ENCODE peak calls at places on chromosomes 11 and 22, in nine cellular contexts. V is IMR-90; W is activated CD8-positive, alpha-beta memory T cell treated with anti-CD3 and anti-CD28 coated beads, Interleukin-2, amount 10 ng/mL, durations not matched to agents 7 days and 5 days; K is left cardiac atrium; F is fibroblast of the aortic adventitia; A is caudate nucleus; S is NCI-H1092; N is ureter; M is glutamatergic neuron. G is an unnamed sample.
A peak's percentile ranks its signal among the peaks of the same experiment; 100 is the strongest.

GRCh38 chr22:25482091-25482760 is 82.2 kb upstream of the GRK3 start:
- DNase-seq in V (no peak), W (no peak), K (no peak), F (no peak), A (no peak), S (no peak), N (no peak), M (peak; percentile 44), G (peak; percentile 23)

GRCh38 chr11:71548716-71549151 is 514 bp downstream of the KRTAP5-9 start:
- DNase-seq in V (no peak), W (no peak), K (no peak), F (no peak), A (no peak), S (no peak), N (no peak), M (no peak), G (no peak)

GRCh38 chr22:37983860-37984791 is at the start of gene SOX10:
- DNase-seq in V (no peak), W (no peak), K (no peak), F (no peak), A (peak; percentile 76), S (no peak), N (no peak), M (peak; percentile 37), G (peak; percentile 89)

GRCh38 chr11:118339281-118340045 is 3.0 kb downstream of the CD3D start:
- DNase-seq in V (no peak), W (peak; percentile 59), K (no peak), F (no peak), A (no peak), S (no peak), N (no peak), M (no peak), G (no peak)

GRCh38 chr11:16818284-16818683 is 79.8 kb downstream of the C11orf58 start:
- DNase-seq in V (no peak), W (no peak), K (no peak), F (no peak), A (no peak), S (no peak), N (no peak), M (no peak), G (no peak)

GRCh38 chr11:2890466-2891241 is 5.1 kb upstream of the CDKN1C start:
- DNase-seq in V (peak; percentile 64), W (no peak), K (peak; percentile 77), F (no peak), A (no peak), S (peak; percentile 55), N (peak; percentile 76), M (no peak), G (no peak)

GRCh38 chr11:9313648-9314290 is 624 bp downstream of the TMEM41B start:
- DNase-seq in V (peak; percentile 8), W (peak; percentile 55), K (no peak), F (peak; percentile 11), A (peak; percentile 45), S (no peak), N (no peak), M (no peak), G (no peak)

GRCh38 chr22:28282346-28282745 is 363.3 kb upstream of the PITPNB start:
- DNase-seq in V (peak; percentile 67), W (no peak), K (no peak), F (peak; percentile 60), A (no peak), S (no peak), N (no peak), M (no peak), G (no peak)

GRCh38 chr22:50039669-50040458 is 18.2 kb downstream of the TTLL8 start:
- DNase-seq in V (no peak), W (no peak), K (no peak), F (no peak), A (no peak), S (no peak), N (no peak), M (no peak), G (no peak)

GRCh38 chr11:36341915-36342314 is 45.8 kb downstream of the PRR5L start:
- DNase-seq in V (no peak), W (no peak), K (no peak), F (no peak), A (no peak), S (no peak), N (no peak), M (no peak), G (no peak)

GRCh38 chr11:10032991-10033390 is 261.0 kb downstream of the SBF2 start:
- DNase-seq in V (peak; percentile 29), W (no peak), K (no peak), F (peak; percentile 77), A (no peak), S (no peak), N (no peak), M (no peak), G (no peak)

GRCh38 chr22:18056161-18056666 is 21.6 kb upstream of the PEX26 start:
- DNase-seq in V (peak; percentile 76), W (no peak), K (peak; percentile 40), F (peak; percentile 76), A (peak; percentile 55), S (no peak), N (no peak), M (no peak), G (peak; percentile 64)

GRCh38 chr11:77269484-77270123 is 31.9 kb downstream of the GDPD4 start:
- DNase-seq in V (peak; percentile 65), W (no peak), K (no peak), F (no peak), A (no peak), S (no peak), N (no peak), M (no peak), G (no peak)

GRCh38 chr11:2180775-2181370 is 9.3 kb upstream of the TH start:
- DNase-seq in V (no peak), W (no peak), K (no peak), F (no peak), A (no peak), S (no peak), N (no peak), M (no peak), G (no peak)

GRCh38 chr11:66987158-66987620 is 12.1 kb downstream of the C11orf86 start:
- DNase-seq in V (no peak), W (no peak), K (no peak), F (no peak), A (no peak), S (no peak), N (no peak), M (peak; percentile 75), G (no peak)

GRCh38 chr22:43829904-43830851 is 18.1 kb upstream of the EFCAB6 start:
- DNase-seq in V (peak; percentile 54), W (no peak), K (peak; percentile 88), F (peak; percentile 80), A (no peak), S (peak; percentile 23), N (no peak), M (peak; percentile 73), G (no peak)

GRCh38 chr11:13207270-13207664 is 70.3 kb upstream of the BMAL1 start:
- DNase-seq in V (no peak), W (no peak), K (no peak), F (no peak), A (no peak), S (no peak), N (no peak), M (no peak), G (no peak)

GRCh38 chr11:119157088-119157487 is 8.2 kb downstream of the ABCG4 start:
- DNase-seq in V (no peak), W (no peak), K (no peak), F (no peak), A (no peak), S (no peak), N (no peak), M (no peak), G (no peak)

GRCh38 chr11:4066960-4067359 is 27.6 kb upstream of the RRM1 start:
- DNase-seq in V (no peak), W (no peak), K (no peak), F (no peak), A (no peak), S (no peak), N (no peak), M (no peak), G (no peak)

GRCh38 chr11:87036756-87037449 is 831 bp upstream of the TMEM135 start:
- DNase-seq in V (no peak), W (peak; percentile 42), K (no peak), F (no peak), A (no peak), S (no peak), N (no peak), M (peak; percentile 19), G (no peak)

GRCh38 chr11:126159719-126160344 is 51.6 kb downstream of the RPUSD4 start:
- DNase-seq in V (no peak), W (no peak), K (no peak), F (no peak), A (no peak), S (no peak), N (no peak), M (no peak), G (no peak)

GRCh38 chr11:120137187-120137610 is 714 bp downstream of the TRIM29 start:
- DNase-seq in V (no peak), W (peak; percentile 34), K (no peak), F (no peak), A (no peak), S (no peak), N (peak; percentile 41), M (peak; percentile 12), G (no peak)

GRCh38 chr22:20525048-20525447 is 17.6 kb downstream of the MED15 start:
- DNase-seq in V (no peak), W (no peak), K (no peak), F (no peak), A (no peak), S (no peak), N (no peak), M (no peak), G (no peak)

GRCh38 chr11:65559535-65559934 is 1.4 kb upstream of the LTBP3 start:
- DNase-seq in V (no peak), W (no peak), K (no peak), F (no peak), A (no peak), S (no peak), N (no peak), M (no peak), G (no peak)

GRCh38 chr22:41382098-41382578 is 396 bp downstream of the TEF start:
- DNase-seq in V (no peak), W (peak; percentile 72), K (peak; percentile 77), F (peak; percentile 51), A (peak; percentile 86), S (peak; percentile 68), N (peak; percentile 83), M (peak; percentile 87), G (peak; percentile 39)

GRCh38 chr22:50672041-50672440 is 582 bp upstream of the SHANK3 start:
- DNase-seq in V (no peak), W (no peak), K (no peak), F (no peak), A (no peak), S (no peak), N (no peak), M (no peak), G (no peak)

GRCh38 chr11:111205622-111206385 is 39.7 kb upstream of the POU2AF2 start:
- DNase-seq in V (no peak), W (no peak), K (no peak), F (peak; percentile 52), A (no peak), S (no peak), N (no peak), M (no peak), G (no peak)

GRCh38 chr11:128399186-128399585 is 188.2 kb downstream of the ETS1 start:
- DNase-seq in V (peak; percentile 87), W (no peak), K (no peak), F (peak; percentile 43), A (no peak), S (no peak), N (no peak), M (no peak), G (no peak)

GRCh38 chr11:120400564-120401364 is 64.6 kb downstream of the ARHGEF12 start:
- DNase-seq in V (peak; percentile 99), W (no peak), K (no peak), F (peak; percentile 98), A (no peak), S (no peak), N (peak; percentile 51), M (no peak), G (peak; percentile 83)

G was measured in SK-MEL-5.